ENCODE peak calls at places on chromosomes 11 and 22, in five cellular contexts. C is AG09309, E is fibroblast of villous mesenchyme, P is psoas muscle, U is tibial nerve. N is an unnamed sample.

GRCh38 chr11:121557348-121557747 is 104.6 kb upstream of the SORL1-AS1 start:
- DNase-seq in C (no peak), E (no peak), P (no peak), U (no peak), N (no peak)

GRCh38 chr11:113934797-113935196 is 30.2 kb downstream of the HTR3B start:
- DNase-seq in C (no peak), E (no peak), P (no peak), U (no peak), N (no peak)

GRCh38 chr11:105641433-105641832 is 31.6 kb downstream of the GRIA4 start:
- DNase-seq in C (no peak), E (no peak), P (no peak), U (no peak), N (no peak)

GRCh38 chr11:501001-501682 is 5.9 kb downstream of the RNH1 start:
- DNase-seq in C (no peak), E (no peak), P (peak), U (no peak), N (no peak)

GRCh38 chr11:129951883-129952262 is 50.8 kb downstream of the PRDM10 start:
- DNase-seq in C (no peak), E (no peak), P (no peak), U (no peak), N (no peak)

GRCh38 chr22:44526431-44527115 is 28.5 kb upstream of the RTL6 start:
- DNase-seq in C (no peak), E (no peak), P (no peak), U (no peak), N (no peak)

GRCh38 chr11:18692941-18693760 is 5.4 kb upstream of the TMEM86A start:
- DNase-seq in C (no peak), E (no peak), P (no peak), U (no peak), N (no peak)

GRCh38 chr22:27905638-27906037 is 13.4 kb downstream of the PITPNB start:
- DNase-seq in C (no peak), E (no peak), P (no peak), U (no peak), N (no peak)

GRCh38 chr11:12088047-12088481 is 22.3 kb upstream of the MICAL2 start:
- DNase-seq in C (peak), E (peak), P (peak), U (no peak), N (no peak)

GRCh38 chr22:49510718-49511117 is 317.0 kb downstream of the BRD1 start:
- DNase-seq in C (no peak), E (no peak), P (no peak), U (no peak), N (no peak)

GRCh38 chr11:123052884-123053721 is 8.8 kb downstream of the HSPA8 start:
- DNase-seq in C (no peak), E (no peak), P (no peak), U (no peak), N (no peak)

GRCh38 chr22:47332246-47332980 is 570.0 kb downstream of the TBC1D22A start:
- DNase-seq in C (no peak), E (no peak), P (no peak), U (no peak), N (no peak)

GRCh38 chr11:105862736-105863367 is 159.2 kb downstream of the MSANTD4 start:
- DNase-seq in C (peak), E (peak), P (no peak), U (no peak), N (no peak)

GRCh38 chr11:111762981-111763643 is 3.1 kb downstream of the PPP2R1B start:
- DNase-seq in C (no peak), E (peak), P (no peak), U (no peak), N (no peak)

GRCh38 chr11:127340438-127340837 is 339.9 kb upstream of the KIRREL3 start:
- DNase-seq in C (no peak), E (no peak), P (no peak), U (no peak), N (no peak)

GRCh38 chr11:14414470-14415461 is 55.8 kb upstream of the RRAS2 start:
- DNase-seq in C (no peak), E (peak), P (no peak), U (no peak), N (peak)

GRCh38 chr11:103610435-103610834 is 426.0 kb upstream of the DDI1 start:
- DNase-seq in C (no peak), E (no peak), P (no peak), U (no peak), N (no peak)

GRCh38 chr22:48153726-48154125 is 1391.3 kb downstream of the TBC1D22A start:
- DNase-seq in C (no peak), E (no peak), P (no peak), U (no peak), N (no peak)

DNA sequence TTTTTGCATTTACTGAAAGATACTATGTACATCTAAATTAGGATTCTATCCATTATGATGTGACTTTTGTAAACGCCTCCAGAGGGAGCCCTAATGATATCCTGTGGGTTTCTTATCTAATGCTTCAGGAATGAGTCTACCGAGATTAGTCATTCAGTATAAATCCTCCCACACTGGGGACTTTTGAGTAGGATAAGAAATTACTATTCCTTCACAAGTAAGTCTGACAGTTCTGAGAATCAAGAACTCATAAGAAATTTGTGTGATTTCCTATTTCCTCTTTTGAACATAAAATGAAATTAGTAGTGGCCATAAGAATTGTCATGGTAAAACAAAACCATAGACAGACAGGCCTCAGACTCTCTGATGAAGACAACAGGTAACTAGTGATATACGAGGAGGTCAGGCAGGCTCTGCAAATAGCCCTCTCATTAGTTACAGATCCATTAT is 10.0 kb upstream of the OR5M1 start:
- DNase-seq in C (peak), E (peak), P (no peak), U (no peak), N (no peak)
- TF ChIP-seq CTCF in C (peak), E (peak), P (peak), U (no peak), N (no peak)

GRCh38 chr11:36361901-36362391 is 65.9 kb downstream of the PRR5L start:
- DNase-seq in C (peak), E (peak), P (no peak), U (peak), N (no peak)
- H3K4me3 ChIP-seq in C (no peak), E (peak), P (no peak), U (no peak), N (no peak)

GRCh38 chr22:37197451-37198289 is 9.6 kb upstream of the C1QTNF6 start:
- DNase-seq in C (no peak), E (peak), P (peak), U (peak), N (no peak)

GRCh38 chr22:37199103-37199838 is 11.2 kb upstream of the C1QTNF6 start:
- DNase-seq in C (peak), E (peak), P (peak), U (peak), N (peak)

GRCh38 chr22:37198290-37199102 is 10.4 kb upstream of the C1QTNF6 start:
- DNase-seq in C (no peak), E (peak), P (peak), U (peak), N (peak)

GRCh38 chr22:37201066-37201820 is 11.0 kb downstream of the SSTR3 start:
- DNase-seq in C (no peak), E (no peak), P (peak), U (no peak), N (no peak)

DNA sequence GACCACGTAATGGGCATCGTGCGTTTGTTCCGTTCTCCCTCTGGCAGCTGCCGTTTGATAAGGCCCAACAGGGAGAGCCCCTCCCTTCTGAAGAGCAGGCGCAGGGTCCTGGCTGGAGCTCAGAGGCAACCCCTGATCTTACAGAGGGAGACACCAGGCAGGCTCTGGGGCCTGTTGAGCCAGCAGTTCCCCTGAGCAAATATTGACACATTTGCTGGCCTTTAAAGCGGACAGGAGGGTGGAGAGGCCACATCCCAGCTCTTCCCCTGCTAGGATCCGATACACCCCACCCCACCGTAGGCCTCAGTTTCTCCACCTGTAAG is 11.8 kb upstream of the C1QTNF6 start:
- DNase-seq in C (no peak), E (no peak), P (no peak), U (no peak), N (no peak)
- TF ChIP-seq CTCF in C (no peak), E (no peak), P (no peak), U (no peak), N (no peak)

GRCh38 chr22:50600541-50600940 is at the start of gene MAPK8IP2:
- DNase-seq in C (no peak), E (no peak), P (no peak), U (no peak), N (no peak)
- H3K4me3 ChIP-seq in C (no peak), E (peak), P (peak), U (peak), N (no peak)

GRCh38 chr11:117519170-117519569 is 191.5 kb downstream of the CEP164 start:
- DNase-seq in C (no peak), E (no peak), P (no peak), U (no peak), N (no peak)
- TF ChIP-seq CTCF in C (no peak), E (no peak), P (no peak), U (no peak), N (no peak)

DNA sequence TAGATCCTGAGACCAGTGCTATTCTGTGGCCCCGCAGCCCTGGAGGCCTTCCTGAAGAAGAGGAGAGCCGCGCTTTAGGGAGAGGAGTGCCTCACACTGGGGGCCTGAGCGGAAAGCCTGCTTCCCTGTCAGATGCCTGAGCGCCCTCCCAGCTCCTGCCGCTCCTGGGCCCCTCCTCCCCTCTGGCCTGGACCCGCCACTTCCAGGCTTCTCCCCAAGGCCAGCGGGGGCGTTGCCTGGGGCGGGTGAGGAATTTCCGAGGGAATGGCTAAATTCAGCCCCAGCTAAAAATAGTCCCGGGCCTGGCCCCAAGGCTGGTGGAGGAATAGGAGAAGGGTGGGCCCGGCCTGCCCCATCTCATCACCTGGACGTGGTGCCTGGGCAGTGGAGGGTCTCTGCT is 15.4 kb downstream of the ARHGEF17 start:
- DNase-seq in C (no peak), E (peak), P (peak), U (peak), N (no peak)
- H3K4me3 ChIP-seq in C (no peak), E (no peak), P (no peak), U (no peak), N (no peak)

GRCh38 chr11:119712459-119713360 is 16.3 kb downstream of the NECTIN1 start:
- DNase-seq in C (no peak), E (no peak), P (no peak), U (no peak), N (no peak)
- TF ChIP-seq CTCF in C (no peak), E (no peak), P (no peak), U (no peak), N (no peak)

GRCh38 chr11:118565062-118565461 is 669 bp downstream of the IFT46 start:
- DNase-seq in C (no peak), E (no peak), P (peak), U (no peak), N (no peak)
- H3K4me3 ChIP-seq in C (peak), E (peak), P (peak), U (peak), N (no peak)

DNA sequence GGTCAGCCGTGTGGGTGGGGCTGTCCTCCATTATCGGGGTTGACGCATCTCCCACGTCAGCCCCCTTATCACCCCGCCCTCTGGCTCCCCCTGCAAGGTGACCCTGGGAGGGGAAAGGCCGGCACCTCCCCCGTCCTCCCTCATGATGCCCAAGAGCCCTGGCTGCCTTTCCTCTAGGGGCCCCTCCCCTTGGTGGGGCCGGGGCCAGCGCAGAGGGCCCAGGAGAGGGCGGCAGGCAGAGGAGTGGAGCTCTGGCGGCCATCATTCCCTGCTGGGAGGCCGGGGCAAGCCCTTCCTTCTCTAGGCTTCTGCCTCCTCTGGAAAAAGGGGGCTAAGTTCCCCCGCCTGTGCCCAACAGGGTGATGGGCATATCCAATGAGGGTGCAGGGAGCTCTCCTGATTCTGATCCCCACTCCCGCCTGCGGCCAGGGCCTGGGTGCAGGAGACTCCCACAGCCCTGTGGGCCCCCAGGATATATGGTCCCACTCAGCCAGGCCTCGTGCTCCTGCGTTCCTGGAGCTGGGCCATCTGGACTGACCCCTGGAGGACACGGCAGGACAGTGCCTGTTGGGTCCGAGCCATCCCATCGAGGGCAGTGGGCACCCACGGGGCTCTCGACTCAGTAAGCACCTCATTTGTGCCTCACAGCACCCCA is 12.3 kb downstream of the MYRF start:
- DNase-seq in C (no peak), E (peak), P (no peak), U (no peak), N (no peak)
- TF ChIP-seq CTCF in C (no peak), E (peak), P (no peak), U (no peak), N (no peak)

DNA sequence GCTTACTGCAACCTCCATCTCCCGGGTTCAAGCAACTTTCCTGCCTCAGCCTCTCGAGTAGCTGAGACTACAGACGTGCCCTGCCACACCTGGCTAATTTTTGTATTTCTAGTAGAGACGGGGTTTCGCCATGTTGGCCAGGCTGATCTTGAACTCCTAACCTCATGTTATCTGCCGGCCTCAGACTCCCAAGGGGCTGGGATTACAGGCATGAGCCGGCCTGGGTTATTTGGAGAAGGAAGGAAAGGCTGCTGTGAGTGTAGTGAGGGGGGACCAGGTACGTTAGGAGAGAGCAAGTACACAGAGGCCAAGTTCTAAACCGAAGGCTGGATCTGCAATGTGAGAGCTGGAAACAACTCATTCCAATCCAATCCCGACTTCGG is 453 bp downstream of the BATF2 start:
- DNase-seq in C (no peak), E (no peak), P (no peak), U (no peak), N (no peak)
- H3K4me3 ChIP-seq in C (peak), E (peak), P (peak), U (peak), N (no peak)